ENCODE peak calls at places on chromosome 20, in nine cellular contexts. I, S, F, T, K, L, A, U and M are unnamed samples.

GRCh38 chr20:53926428-53927028 is 143.9 kb downstream of the BCAS1 start:
- DNase-seq in I (peak; percentile 96), S (no peak), F (no peak), T (no peak), K (no peak), L (peak; percentile 35), A (no peak), U (no peak), M (no peak)

GRCh38 chr20:13220857-13221297 is at the start of gene ISM1:
- DNase-seq in I (no peak), S (peak; percentile 21), F (no peak), T (no peak), K (no peak), L (peak; percentile 50), A (peak; percentile 25), U (peak; percentile 56), M (no peak)

GRCh38 chr20:4898282-4898681 is 103.0 kb downstream of the SLC23A2 start:
- DNase-seq in I (peak; percentile 70), S (no peak), F (no peak), T (peak; percentile 29), K (no peak), L (no peak), A (no peak), U (no peak), M (peak; percentile 21)

GRCh38 chr20:13098720-13099355 is 90.1 kb downstream of the SPTLC3 start:
- DNase-seq in I (no peak), S (no peak), F (no peak), T (no peak), K (no peak), L (no peak), A (no peak), U (no peak), M (no peak)

GRCh38 chr20:51926670-51927305 is 124.5 kb upstream of the SALL4 start:
- DNase-seq in I (peak; percentile 34), S (no peak), F (no peak), T (no peak), K (no peak), L (no peak), A (no peak), U (no peak), M (no peak)

GRCh38 chr20:8151371-8151770 is 19.3 kb downstream of the PLCB1 start:
- DNase-seq in I (peak; percentile 23), S (no peak), F (no peak), T (no peak), K (peak; percentile 3), L (no peak), A (no peak), U (no peak), M (no peak)

GRCh38 chr20:38346741-38347140 is 459 bp downstream of the LBP start:
- DNase-seq in I (no peak), S (no peak), F (no peak), T (no peak), K (no peak), L (no peak), A (no peak), U (no peak), M (no peak)

GRCh38 chr20:36110936-36111445 is 43.5 kb upstream of the EPB41L1 start:
- DNase-seq in I (peak; percentile 59), S (no peak), F (no peak), T (no peak), K (no peak), L (no peak), A (no peak), U (no peak), M (no peak)

GRCh38 chr20:25532971-25533391 is 52.4 kb downstream of the NINL start:
- DNase-seq in I (no peak), S (no peak), F (no peak), T (no peak), K (no peak), L (no peak), A (no peak), U (no peak), M (no peak)

GRCh38 chr20:19073584-19074198 is 138.8 kb upstream of the SLC24A3 start:
- DNase-seq in I (no peak), S (no peak), F (no peak), T (no peak), K (no peak), L (no peak), A (no peak), U (no peak), M (no peak)